ENCODE peak calls at places on chromosomes 11 and 22, in seven cellular contexts. One of them, this sample, is unnamed.

GRCh38 chr11:125680747-125681146 is at the start of gene ACRV1:
- DNase-seq in anterior cingulate cortex: no peak
- DNase-seq in astrocyte of the spinal cord: no peak
- DNase-seq in stimulated activated CD8-positive, alpha-beta memory T cell treated with anti-CD3 and anti-CD28 coated beads, Interleukin-2, amount 100 ng/mL, for 1 hour: no peak
- DNase-seq in activated T-cell treated with anti-CD3 and anti-CD28 coated beads, Interleukin-2, amount 50 U/mL, for 48 hours: no peak
- DNase-seq in midbrain: no peak
- DNase-seq in HEK293T: no peak
- DNase-seq in this sample: no peak

GRCh38 chr11:12215192-12215591 is 104.8 kb downstream of the MICAL2 start:
- DNase-seq in anterior cingulate cortex: no peak
- DNase-seq in astrocyte of the spinal cord: no peak
- DNase-seq in stimulated activated CD8-positive, alpha-beta memory T cell treated with anti-CD3 and anti-CD28 coated beads, Interleukin-2, amount 100 ng/mL, for 1 hour: no peak
- DNase-seq in activated T-cell treated with anti-CD3 and anti-CD28 coated beads, Interleukin-2, amount 50 U/mL, for 48 hours: no peak
- DNase-seq in midbrain: no peak
- DNase-seq in HEK293T: no peak
- DNase-seq in this sample: peak

GRCh38 chr11:116078101-116078561 is 573.9 kb upstream of the CADM1 start:
- DNase-seq in anterior cingulate cortex: no peak
- DNase-seq in astrocyte of the spinal cord: no peak
- DNase-seq in stimulated activated CD8-positive, alpha-beta memory T cell treated with anti-CD3 and anti-CD28 coated beads, Interleukin-2, amount 100 ng/mL, for 1 hour: no peak
- DNase-seq in activated T-cell treated with anti-CD3 and anti-CD28 coated beads, Interleukin-2, amount 50 U/mL, for 48 hours: no peak
- DNase-seq in midbrain: no peak
- DNase-seq in HEK293T: peak
- DNase-seq in this sample: no peak

GRCh38 chr11:58787903-58788302 is 56.2 kb upstream of the GLYAT start:
- DNase-seq in anterior cingulate cortex: no peak
- DNase-seq in astrocyte of the spinal cord: no peak
- DNase-seq in stimulated activated CD8-positive, alpha-beta memory T cell treated with anti-CD3 and anti-CD28 coated beads, Interleukin-2, amount 100 ng/mL, for 1 hour: no peak
- DNase-seq in activated T-cell treated with anti-CD3 and anti-CD28 coated beads, Interleukin-2, amount 50 U/mL, for 48 hours: no peak
- DNase-seq in midbrain: no peak
- DNase-seq in HEK293T: no peak
- DNase-seq in this sample: no peak

GRCh38 chr11:114181752-114182151 is 114.4 kb upstream of the NNMT start:
- DNase-seq in anterior cingulate cortex: no peak
- DNase-seq in astrocyte of the spinal cord: no peak
- DNase-seq in stimulated activated CD8-positive, alpha-beta memory T cell treated with anti-CD3 and anti-CD28 coated beads, Interleukin-2, amount 100 ng/mL, for 1 hour: no peak
- DNase-seq in activated T-cell treated with anti-CD3 and anti-CD28 coated beads, Interleukin-2, amount 50 U/mL, for 48 hours: no peak
- DNase-seq in midbrain: no peak
- DNase-seq in HEK293T: no peak
- DNase-seq in this sample: no peak

GRCh38 chr11:65867284-65868071 is 5.1 kb downstream of the EFEMP2 start:
- DNase-seq in anterior cingulate cortex: no peak
- DNase-seq in astrocyte of the spinal cord: no peak
- DNase-seq in stimulated activated CD8-positive, alpha-beta memory T cell treated with anti-CD3 and anti-CD28 coated beads, Interleukin-2, amount 100 ng/mL, for 1 hour: no peak
- DNase-seq in activated T-cell treated with anti-CD3 and anti-CD28 coated beads, Interleukin-2, amount 50 U/mL, for 48 hours: peak
- DNase-seq in midbrain: no peak
- DNase-seq in HEK293T: no peak
- DNase-seq in this sample: no peak

GRCh38 chr11:118885319-118885718 is 1.6 kb downstream of the CXCR5 start:
- DNase-seq in anterior cingulate cortex: no peak
- DNase-seq in astrocyte of the spinal cord: no peak
- DNase-seq in stimulated activated CD8-positive, alpha-beta memory T cell treated with anti-CD3 and anti-CD28 coated beads, Interleukin-2, amount 100 ng/mL, for 1 hour: no peak
- DNase-seq in activated T-cell treated with anti-CD3 and anti-CD28 coated beads, Interleukin-2, amount 50 U/mL, for 48 hours: no peak
- DNase-seq in midbrain: no peak
- DNase-seq in HEK293T: no peak
- DNase-seq in this sample: no peak

GRCh38 chr22:30830907-30831306 is 136.2 kb downstream of the OSBP2 start:
- DNase-seq in anterior cingulate cortex: no peak
- DNase-seq in astrocyte of the spinal cord: peak
- DNase-seq in stimulated activated CD8-positive, alpha-beta memory T cell treated with anti-CD3 and anti-CD28 coated beads, Interleukin-2, amount 100 ng/mL, for 1 hour: no peak
- DNase-seq in activated T-cell treated with anti-CD3 and anti-CD28 coated beads, Interleukin-2, amount 50 U/mL, for 48 hours: no peak
- DNase-seq in midbrain: no peak
- DNase-seq in HEK293T: peak
- DNase-seq in this sample: peak

GRCh38 chr22:36461665-36462474 is 19.6 kb downstream of the TXN2 start:
- DNase-seq in anterior cingulate cortex: no peak
- DNase-seq in astrocyte of the spinal cord: peak
- DNase-seq in stimulated activated CD8-positive, alpha-beta memory T cell treated with anti-CD3 and anti-CD28 coated beads, Interleukin-2, amount 100 ng/mL, for 1 hour: no peak
- DNase-seq in activated T-cell treated with anti-CD3 and anti-CD28 coated beads, Interleukin-2, amount 50 U/mL, for 48 hours: no peak
- DNase-seq in midbrain: no peak
- DNase-seq in HEK293T: no peak
- DNase-seq in this sample: peak

GRCh38 chr22:29344137-29344536 is 28.6 kb upstream of the RASL10A start:
- DNase-seq in anterior cingulate cortex: no peak
- DNase-seq in astrocyte of the spinal cord: peak
- DNase-seq in stimulated activated CD8-positive, alpha-beta memory T cell treated with anti-CD3 and anti-CD28 coated beads, Interleukin-2, amount 100 ng/mL, for 1 hour: no peak
- DNase-seq in activated T-cell treated with anti-CD3 and anti-CD28 coated beads, Interleukin-2, amount 50 U/mL, for 48 hours: no peak
- DNase-seq in midbrain: peak
- DNase-seq in HEK293T: no peak
- DNase-seq in this sample: no peak

GRCh38 chr11:69444381-69445130 is 36.9 kb upstream of the LINC01488 start:
- DNase-seq in anterior cingulate cortex: no peak
- DNase-seq in astrocyte of the spinal cord: peak
- DNase-seq in stimulated activated CD8-positive, alpha-beta memory T cell treated with anti-CD3 and anti-CD28 coated beads, Interleukin-2, amount 100 ng/mL, for 1 hour: no peak
- DNase-seq in activated T-cell treated with anti-CD3 and anti-CD28 coated beads, Interleukin-2, amount 50 U/mL, for 48 hours: peak
- DNase-seq in midbrain: no peak
- DNase-seq in HEK293T: no peak
- DNase-seq in this sample: no peak

GRCh38 chr11:48083427-48083826 is 103.1 kb downstream of the PTPRJ start:
- DNase-seq in anterior cingulate cortex: no peak
- DNase-seq in astrocyte of the spinal cord: no peak
- DNase-seq in stimulated activated CD8-positive, alpha-beta memory T cell treated with anti-CD3 and anti-CD28 coated beads, Interleukin-2, amount 100 ng/mL, for 1 hour: no peak
- DNase-seq in activated T-cell treated with anti-CD3 and anti-CD28 coated beads, Interleukin-2, amount 50 U/mL, for 48 hours: no peak
- DNase-seq in midbrain: no peak
- DNase-seq in HEK293T: no peak
- DNase-seq in this sample: no peak